ENCODE peak calls at places on chromosomes 3 and 15, in six cellular contexts. T is mesothelial cell of epicardium, B is NB4, N is choroid plexus epithelial cell, P is stomach, F is AG09309. D is an unnamed sample.

GRCh38 chr3:188780188-188781147 is 391.3 kb upstream of the TPRG1 start:
- DNase-seq in T (no peak), B (peak), N (peak), P (no peak), F (no peak), D (no peak)

GRCh38 chr3:196360586-196360985 is 22.4 kb upstream of the TM4SF19 start:
- DNase-seq in T (no peak), B (no peak), N (no peak), P (no peak), F (no peak), D (no peak)

GRCh38 chr3:39414421-39414907 is 7.9 kb downstream of the RPSA start:
- DNase-seq in T (no peak), B (peak), N (peak), P (peak), F (no peak), D (no peak)

GRCh38 chr15:99105516-99106341 is 849 bp downstream of the SYNM start:
- DNase-seq in T (peak), B (peak), N (peak), P (peak), F (no peak), D (no peak)

GRCh38 chr3:153291052-153291689 is 129.1 kb downstream of the RAP2B start:
- DNase-seq in T (no peak), B (peak), N (peak), P (no peak), F (no peak), D (no peak)

GRCh38 chr3:149536429-149536828 is 61.9 kb downstream of the TM4SF4 start:
- DNase-seq in T (peak), B (no peak), N (peak), P (no peak), F (no peak), D (no peak)

GRCh38 chr15:63094495-63094931 is 27.1 kb upstream of the LACTB start:
- DNase-seq in T (no peak), B (no peak), N (peak), P (no peak), F (no peak), D (no peak)

GRCh38 chr3:48661501-48662139 is 1.1 kb downstream of the CELSR3 start:
- DNase-seq in T (peak), B (peak), N (peak), P (peak), F (no peak), D (peak)

GRCh38 chr3:61913657-61914056 is 352.3 kb downstream of the PTPRG start:
- DNase-seq in T (no peak), B (no peak), N (no peak), P (no peak), F (no peak), D (no peak)

GRCh38 chr15:29204356-29204755 is 65.3 kb downstream of the NSMCE3 start:
- DNase-seq in T (no peak), B (no peak), N (no peak), P (no peak), F (no peak), D (peak)

GRCh38 chr15:29207758-29208108 is 61.9 kb downstream of the NSMCE3 start:
- DNase-seq in T (no peak), B (no peak), N (no peak), P (no peak), F (no peak), D (peak)

GRCh38 chr15:29207027-29207757 is 62.4 kb downstream of the NSMCE3 start:
- DNase-seq in T (no peak), B (no peak), N (no peak), P (no peak), F (no peak), D (peak)

GRCh38 chr15:29208352-29208751 is 61.3 kb downstream of the NSMCE3 start:
- DNase-seq in T (no peak), B (peak), N (peak), P (no peak), F (no peak), D (peak)
- TF ChIP-seq CTCF in T (no peak), B (no peak), N (peak), P (no peak), F (no peak), D (peak)

DNA sequence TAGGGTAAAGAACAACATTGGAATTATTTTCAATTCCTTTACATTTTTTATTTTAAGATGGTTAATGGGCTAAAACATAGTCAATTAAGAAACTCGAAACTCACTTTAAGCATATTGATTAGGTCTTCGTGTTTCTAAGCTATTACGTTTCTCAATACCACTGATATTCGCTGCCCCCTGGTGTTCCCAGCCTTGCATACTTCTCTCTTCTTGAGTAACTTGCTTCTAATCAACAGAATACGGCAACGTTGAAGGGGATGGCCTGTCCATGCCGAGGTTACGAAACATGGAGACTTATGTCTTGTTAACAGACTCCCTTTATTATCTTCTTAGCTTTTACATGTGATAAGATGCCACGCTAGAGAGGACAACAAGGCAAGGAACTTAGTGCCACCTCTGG is 43.6 kb downstream of the ROBO1 start:
- DNase-seq in T (no peak), B (peak), N (peak), P (no peak), F (no peak), D (no peak)
- TF ChIP-seq CTCF in T (no peak), B (no peak), N (peak), P (no peak), F (no peak), D (peak)

GRCh38 chr3:31853580-31853979 is 127.5 kb downstream of the OSBPL10 start:
- DNase-seq in T (no peak), B (no peak), N (no peak), P (no peak), F (no peak), D (no peak)

GRCh38 chr3:31861839-31862238 is 119.2 kb downstream of the OSBPL10 start:
- DNase-seq in T (no peak), B (no peak), N (no peak), P (no peak), F (no peak), D (no peak)

GRCh38 chr3:31862861-31863260 is 118.2 kb downstream of the OSBPL10 start:
- DNase-seq in T (no peak), B (no peak), N (peak), P (no peak), F (no peak), D (no peak)

GRCh38 chr3:31858439-31858838 is 122.6 kb downstream of the OSBPL10 start:
- DNase-seq in T (no peak), B (peak), N (no peak), P (no peak), F (no peak), D (no peak)

DNA sequence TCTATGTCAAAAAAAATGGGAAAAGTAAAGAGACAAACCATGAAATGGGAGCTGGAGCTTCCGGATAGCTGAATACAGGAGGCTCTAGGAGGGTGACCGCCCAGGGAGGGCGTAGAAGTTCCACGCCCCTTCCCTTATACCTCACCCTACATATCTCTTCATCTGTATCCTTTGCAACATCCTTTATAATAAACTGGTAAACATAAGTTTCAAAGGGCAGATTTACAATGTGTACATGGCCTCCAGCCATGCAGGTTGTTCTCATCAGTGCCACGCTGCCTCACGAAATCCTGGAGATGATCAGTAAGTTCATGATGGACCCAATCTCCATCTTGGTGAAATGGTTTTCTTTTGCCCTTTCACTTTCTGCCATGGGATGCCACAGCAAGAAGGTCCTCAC is 121.8 kb downstream of the OSBPL10 start:
- DNase-seq in T (no peak), B (no peak), N (no peak), P (no peak), F (no peak), D (no peak)
- TF ChIP-seq CTCF in T (no peak), B (no peak), N (no peak), P (no peak), F (no peak), D (no peak)

GRCh38 chr15:47570044-47570443 is 147.3 kb upstream of the SEMA6D start:
- DNase-seq in T (no peak), B (no peak), N (no peak), P (no peak), F (no peak), D (no peak)
- TF ChIP-seq CTCF in T (no peak), B (no peak), N (no peak), P (no peak), F (no peak), D (no peak)

DNA sequence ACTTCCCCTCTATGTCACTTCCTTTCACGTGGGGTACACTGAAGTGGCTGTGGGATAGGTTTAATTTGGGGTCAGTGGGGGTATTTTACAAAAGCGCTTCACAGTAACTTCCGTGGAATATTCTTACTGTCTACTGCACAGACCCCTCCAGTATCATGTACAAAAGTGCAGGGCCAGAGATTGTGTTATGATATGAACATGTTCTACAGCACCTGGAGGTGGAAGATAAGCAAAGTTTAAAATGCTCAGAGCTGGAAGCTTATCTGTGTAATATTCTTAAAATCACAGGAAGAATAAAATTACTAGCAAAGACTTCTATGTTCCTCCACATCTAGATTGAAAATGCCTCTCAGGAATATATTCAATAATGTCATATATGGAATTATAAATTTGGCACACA is 84.1 kb upstream of the TRIM42 start:
- DNase-seq in T (no peak), B (no peak), N (no peak), P (no peak), F (no peak), D (no peak)
- TF ChIP-seq CTCF in T (no peak), B (no peak), N (no peak), P (no peak), F (no peak), D (no peak)

GRCh38 chr3:55488398-55489055 is 1.4 kb upstream of the WNT5A start:
- DNase-seq in T (peak), B (no peak), N (peak), P (peak), F (peak), D (no peak)
- TF ChIP-seq CTCF in T (no peak), B (no peak), N (no peak), P (no peak), F (no peak), D (no peak)

GRCh38 chr3:105495021-105495420 is 128.3 kb downstream of the ALCAM start:
- DNase-seq in T (no peak), B (no peak), N (peak), P (no peak), F (no peak), D (no peak)
- TF ChIP-seq CTCF in T (no peak), B (no peak), N (no peak), P (no peak), F (no peak), D (no peak)

DNA sequence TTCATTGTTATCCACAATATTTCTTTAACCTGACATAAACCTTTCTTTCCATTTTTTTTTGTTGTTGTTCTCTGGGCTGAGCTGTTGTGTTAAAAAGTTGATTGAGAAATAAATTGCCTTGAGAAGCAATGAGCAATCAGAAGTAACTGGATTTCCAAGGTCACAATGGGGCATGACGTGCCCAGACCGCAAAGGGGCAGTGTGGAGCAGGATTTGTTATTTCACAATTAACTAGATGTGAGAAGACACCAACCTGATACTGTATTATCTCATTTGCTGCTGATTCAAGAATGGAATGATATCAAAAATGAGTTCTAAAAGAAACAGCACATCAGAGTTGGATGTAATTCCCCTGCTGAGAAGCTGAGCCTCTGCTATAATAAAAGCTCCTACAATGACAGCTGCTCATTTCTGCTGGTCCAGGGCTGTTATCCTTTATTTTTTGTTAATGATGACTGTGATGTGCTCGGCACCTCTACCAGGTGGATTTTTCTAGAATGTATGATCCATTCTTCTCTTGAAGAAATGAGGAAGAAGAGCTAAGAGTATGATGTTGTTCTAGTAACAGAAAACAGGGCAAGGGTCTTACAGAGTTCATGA is 28.1 kb downstream of the CPNE4 start:
- DNase-seq in T (peak), B (peak), N (peak), P (peak), F (no peak), D (no peak)
- TF ChIP-seq CTCF in T (peak), B (peak), N (peak), P (no peak), F (peak), D (peak)